ENCODE peak calls at places on chromosomes 2 and 18, in seven cellular contexts. G is psoas muscle, R is astrocyte, F is PC-9, D is WERI-Rb-1, Q is Karpas-422, A is SJSA1. T is an unnamed sample.

GRCh38 chr2:105180491-105180972 is 61.0 kb upstream of the GPR45 start:
- DNase-seq in G (no peak), R (no peak), F (no peak), D (no peak), Q (no peak), A (no peak), T (no peak)

GRCh38 chr2:66578067-66578852 is 143.3 kb downstream of the MEIS1 start:
- DNase-seq in G (peak; percentile 29), R (no peak), F (no peak), D (no peak), Q (no peak), A (no peak), T (no peak)

GRCh38 chr2:178796079-178796677 is 11.0 kb downstream of the TTN start:
- DNase-seq in G (no peak), R (peak; percentile 35), F (no peak), D (no peak), Q (peak; percentile 73), A (no peak), T (no peak)

GRCh38 chr2:127389778-127390435 is 2.1 kb upstream of the MAP3K2 start:
- DNase-seq in G (no peak), R (no peak), F (no peak), D (no peak), Q (peak; percentile 70), A (peak; percentile 16), T (no peak)

GRCh38 chr2:200788129-200788718 is 23.5 kb upstream of the BZW1 start:
- DNase-seq in G (no peak), R (peak; percentile 60), F (no peak), D (no peak), Q (no peak), A (no peak), T (no peak)

GRCh38 chr2:121501554-121501953 is 29.1 kb upstream of the RNU4ATAC start:
- DNase-seq in G (no peak), R (peak; percentile 34), F (no peak), D (no peak), Q (no peak), A (no peak), T (no peak)

GRCh38 chr2:108139521-108139920 is 100.2 kb upstream of the SULT1C3 start:
- DNase-seq in G (no peak), R (peak; percentile 6), F (no peak), D (no peak), Q (peak; percentile 69), A (no peak), T (no peak)

GRCh38 chr2:102737435-102737834 is 24.4 kb upstream of the TMEM182 start:
- DNase-seq in G (no peak), R (no peak), F (no peak), D (no peak), Q (peak; percentile 45), A (no peak), T (no peak)

GRCh38 chr2:232260075-232260474 is 118.5 kb upstream of the ALPP start:
- DNase-seq in G (no peak), R (peak; percentile 92), F (peak; percentile 53), D (no peak), Q (no peak), A (peak; percentile 75), T (peak; percentile 69)

GRCh38 chr2:46847185-46847710 is 68.4 kb downstream of the MCFD2 start:
- DNase-seq in G (peak; percentile 82), R (peak; percentile 94), F (peak; percentile 97), D (no peak), Q (no peak), A (peak; percentile 84), T (peak; percentile 96)

GRCh38 chr2:226736391-226736790 is 63.2 kb downstream of the IRS1 start:
- DNase-seq in G (no peak), R (no peak), F (no peak), D (no peak), Q (no peak), A (no peak), T (no peak)

GRCh38 chr2:167833294-167833693 is 414.1 kb downstream of the STK39 start:
- DNase-seq in G (no peak), R (no peak), F (no peak), D (no peak), Q (no peak), A (no peak), T (no peak)

GRCh38 chr2:171598713-171599319 is 76.5 kb downstream of the CYBRD1 start:
- DNase-seq in G (no peak), R (peak; percentile 52), F (peak; percentile 47), D (peak; percentile 55), Q (peak; percentile 87), A (peak; percentile 61), T (peak; percentile 47)

GRCh38 chr2:25050128-25050527 is 8.3 kb downstream of the EFR3B start:
- DNase-seq in G (no peak), R (no peak), F (no peak), D (no peak), Q (no peak), A (no peak), T (no peak)

GRCh38 chr2:232887171-232887850 is 17.2 kb downstream of the SNORC start:
- DNase-seq in G (no peak), R (no peak), F (no peak), D (peak; percentile 32), Q (no peak), A (peak; percentile 40), T (no peak)

GRCh38 chr2:206915136-206915535 is 24.2 kb upstream of the CPO start:
- DNase-seq in G (no peak), R (peak; percentile 96), F (no peak), D (peak; percentile 17), Q (no peak), A (no peak), T (peak; percentile 85)

GRCh38 chr18:463442-464310 is 36.8 kb downstream of the COLEC12 start:
- DNase-seq in G (no peak), R (no peak), F (no peak), D (peak; percentile 47), Q (no peak), A (no peak), T (no peak)

GRCh38 chr2:127829845-127830246 is 18.9 kb upstream of the WDR33 start:
- DNase-seq in G (no peak), R (peak; percentile 49), F (no peak), D (no peak), Q (peak; percentile 95), A (no peak), T (no peak)

GRCh38 chr2:195533771-195534642 is 123.0 kb upstream of the SLC39A10 start:
- DNase-seq in G (peak; percentile 63), R (peak; percentile 95), F (peak; percentile 61), D (no peak), Q (peak; percentile 62), A (peak; percentile 77), T (peak; percentile 97)

GRCh38 chr2:147442766-147443165 is 402.1 kb upstream of the ACVR2A start:
- DNase-seq in G (no peak), R (no peak), F (no peak), D (no peak), Q (no peak), A (no peak), T (no peak)
- H3K4me3 ChIP-seq in G (no peak overlapping the region), R (no peak overlapping the region), F (no peak overlapping the region), D (no peak overlapping the region), Q (no peak overlapping the region), A (no peak overlapping the region), T (no peak overlapping the region)

GRCh38 chr18:35335861-35336260 is 8.4 kb downstream of the ZNF24 start:
- DNase-seq in G (no peak), R (no peak), F (no peak), D (no peak), Q (no peak), A (no peak), T (no peak)

GRCh38 chr18:35334183-35334582 is 10.0 kb downstream of the ZNF24 start:
- DNase-seq in G (no peak), R (no peak), F (no peak), D (no peak), Q (no peak), A (no peak), T (no peak)

GRCh38 chr18:35331367-35332087 is 12.7 kb downstream of the ZNF24 start:
- DNase-seq in G (no peak), R (no peak), F (no peak), D (no peak), Q (no peak), A (no peak), T (no peak)

GRCh38 chr18:35337256-35337655 is 7.0 kb downstream of the ZNF24 start:
- DNase-seq in G (no peak), R (no peak), F (no peak), D (no peak), Q (no peak), A (no peak), T (no peak)

DNA sequence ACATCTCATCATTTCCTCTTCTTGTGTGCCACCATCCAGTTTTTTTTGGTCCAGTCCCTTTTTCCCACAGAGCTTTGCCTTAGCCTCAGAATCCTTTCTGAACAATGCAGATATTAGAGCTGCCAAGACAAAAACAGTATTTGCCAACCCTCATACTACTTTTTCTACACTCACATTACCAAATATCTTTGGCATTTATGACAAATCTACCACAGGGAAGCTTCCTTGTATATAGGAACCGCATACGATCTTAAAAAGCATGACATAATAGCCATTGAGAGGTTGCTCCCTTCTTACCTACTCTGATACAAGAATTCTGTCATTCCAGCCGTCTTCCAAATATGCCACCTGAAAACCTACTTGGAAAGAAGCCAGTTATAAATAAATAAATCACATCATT is 9.4 kb downstream of the ZNF24 start:
- DNase-seq in G (no peak), R (peak; percentile 79), F (no peak), D (no peak), Q (no peak), A (no peak), T (peak; percentile 22)
- H3K9me3 ChIP-seq in G (no peaks in the 10 kb centered on the region), R (no peaks in the 10 kb centered on the region), F (no peaks in the 10 kb centered on the region), D (no peaks in the 10 kb centered on the region), Q (no peaks in the 10 kb centered on the region), A (no peaks in the 10 kb centered on the region), T (no peaks in the 10 kb centered on the region)

DNA sequence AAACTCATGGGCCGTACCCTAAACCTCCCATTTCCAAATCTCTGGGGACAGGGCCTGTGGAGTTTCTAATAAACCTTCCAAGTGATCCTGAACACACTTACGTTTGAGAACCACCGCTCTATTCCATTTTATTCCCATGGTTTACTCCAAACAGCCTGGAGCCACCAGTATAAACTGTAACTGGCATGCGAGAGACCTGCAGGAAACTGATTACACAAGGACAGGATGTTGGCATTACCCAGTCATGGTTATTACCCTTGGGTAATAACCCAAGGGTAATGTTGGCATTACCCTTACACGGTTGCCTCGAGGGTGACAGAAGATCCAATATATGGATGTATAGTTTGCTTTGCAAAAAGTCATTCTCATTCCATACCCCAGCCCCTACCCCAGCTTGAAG is 37.0 kb upstream of the YPEL5 start:
- DNase-seq in G (no peak), R (no peak), F (no peak), D (no peak), Q (no peak), A (peak; percentile 9), T (peak; percentile 17)
- H3K4me3 ChIP-seq in G (no peak overlapping the region), R (no peak overlapping the region), F (no peak overlapping the region), D (no peak overlapping the region), Q (no peak overlapping the region), A (no peak overlapping the region), T (no peak overlapping the region)

DNA sequence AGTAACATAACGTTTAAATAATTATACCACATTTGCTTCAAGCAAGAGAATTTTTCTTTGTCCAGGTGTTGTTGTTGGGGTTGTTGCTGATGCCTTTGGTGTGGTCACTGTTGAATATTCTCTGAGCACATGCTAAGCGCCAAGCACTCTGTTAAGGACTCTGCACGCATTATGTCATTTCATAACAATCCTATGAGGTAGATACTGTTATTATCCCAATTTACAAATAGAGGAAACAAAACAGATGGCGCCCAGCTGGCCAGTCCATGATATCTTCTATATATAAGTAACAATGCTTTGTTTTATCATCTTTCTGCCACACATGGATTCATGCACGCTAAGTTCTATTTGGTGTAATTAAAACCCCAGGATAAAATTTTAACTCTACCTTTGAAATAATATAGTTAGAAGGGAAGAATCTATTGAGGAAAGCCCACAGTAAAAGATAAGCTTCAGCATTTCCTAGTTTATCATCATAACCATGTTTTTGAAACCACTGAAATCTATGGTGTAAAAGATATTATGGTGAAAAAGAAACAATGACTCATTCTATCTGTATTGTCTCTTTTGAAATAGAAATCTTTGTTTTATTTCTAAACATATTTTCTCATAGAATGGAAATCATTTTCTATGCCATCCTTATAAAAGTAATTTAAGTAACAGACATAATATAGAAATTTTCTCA is 199.7 kb downstream of the PID1 start:
- DNase-seq in G (no peak), R (peak; percentile 12), F (no peak), D (no peak), Q (no peak), A (no peak), T (no peak)
- H3K9me3 ChIP-seq in G (no peaks in the 10 kb centered on the region), R (no peaks in the 10 kb centered on the region), F (peaks cover 6% of the 10 kb centered on the region), D (no peaks in the 10 kb centered on the region), Q (no peaks in the 10 kb centered on the region), A (peaks cover 4% of the 10 kb centered on the region), T (peaks cover 2% of the 10 kb centered on the region)